ENCODE peak calls at places on chromosomes 6 and 20, in five cellular contexts. U is IMR-90, J is body of pancreas, E is MM.1S, N is mammary epithelial cell. Q is an unnamed sample.

GRCh38 chr20:48769111-48769879 is 58.5 kb downstream of the PREX1 start:
- DNase-seq in E (no peak), U (no peak), N (no peak), J (peak; percentile 43), Q (peak; percentile 85)

GRCh38 chr6:99592900-99593299 is 13.7 kb upstream of the PRDM13 start:
- DNase-seq in N (peak; percentile 25), E (no peak), J (no peak), U (no peak), Q (no peak)

GRCh38 chr20:46720776-46721425 is 11.5 kb downstream of the SLC2A10 start:
- DNase-seq in J (no peak), N (no peak), U (peak; percentile 41), E (no peak), Q (no peak)

GRCh38 chr6:2806664-2807063 is 35.0 kb downstream of the SERPINB1 start:
- DNase-seq in U (no peak), N (no peak), E (no peak), J (no peak), Q (no peak)

GRCh38 chr20:34595377-34596184 is 37.1 kb downstream of the MAP1LC3A start:
- DNase-seq in J (no peak), U (no peak), E (no peak), N (no peak), Q (no peak)

GRCh38 chr6:4351857-4352669 is 216.7 kb upstream of the ECI2 start:
- DNase-seq in N (peak; percentile 80), J (peak; percentile 47), U (peak; percentile 95), E (no peak), Q (no peak)

GRCh38 chr20:25319241-25320034 is 71.2 kb downstream of the ABHD12 start:
- DNase-seq in E (peak; percentile 44), J (no peak), U (no peak), N (no peak), Q (no peak)

GRCh38 chr6:14468656-14469321 is 351.2 kb downstream of the CD83 start:
- DNase-seq in J (no peak), U (no peak), N (no peak), E (no peak), Q (no peak)

GRCh38 chr6:81838031-81838430 is 85.5 kb upstream of the TENT5A start:
- DNase-seq in U (peak; percentile 61), N (no peak), J (no peak), E (no peak), Q (no peak)

GRCh38 chr20:39785252-39785917 is 823.2 kb downstream of the DHX35 start:
- DNase-seq in U (no peak), J (no peak), E (no peak), N (no peak), Q (no peak)

GRCh38 chr6:79494841-79495240 is 42.4 kb downstream of the LCA5 start:
- DNase-seq in U (no peak), J (no peak), E (no peak), N (no peak), Q (no peak)

GRCh38 chr20:20235681-20236080 is 132.2 kb upstream of the INSM1 start:
- DNase-seq in E (no peak), N (no peak), J (no peak), U (no peak), Q (no peak)

GRCh38 chr6:159941286-159942113 is 27.4 kb upstream of the IGF2R start:
- DNase-seq in E (peak; percentile 30), N (peak; percentile 51), U (peak; percentile 57), J (no peak), Q (peak; percentile 59)

DNA sequence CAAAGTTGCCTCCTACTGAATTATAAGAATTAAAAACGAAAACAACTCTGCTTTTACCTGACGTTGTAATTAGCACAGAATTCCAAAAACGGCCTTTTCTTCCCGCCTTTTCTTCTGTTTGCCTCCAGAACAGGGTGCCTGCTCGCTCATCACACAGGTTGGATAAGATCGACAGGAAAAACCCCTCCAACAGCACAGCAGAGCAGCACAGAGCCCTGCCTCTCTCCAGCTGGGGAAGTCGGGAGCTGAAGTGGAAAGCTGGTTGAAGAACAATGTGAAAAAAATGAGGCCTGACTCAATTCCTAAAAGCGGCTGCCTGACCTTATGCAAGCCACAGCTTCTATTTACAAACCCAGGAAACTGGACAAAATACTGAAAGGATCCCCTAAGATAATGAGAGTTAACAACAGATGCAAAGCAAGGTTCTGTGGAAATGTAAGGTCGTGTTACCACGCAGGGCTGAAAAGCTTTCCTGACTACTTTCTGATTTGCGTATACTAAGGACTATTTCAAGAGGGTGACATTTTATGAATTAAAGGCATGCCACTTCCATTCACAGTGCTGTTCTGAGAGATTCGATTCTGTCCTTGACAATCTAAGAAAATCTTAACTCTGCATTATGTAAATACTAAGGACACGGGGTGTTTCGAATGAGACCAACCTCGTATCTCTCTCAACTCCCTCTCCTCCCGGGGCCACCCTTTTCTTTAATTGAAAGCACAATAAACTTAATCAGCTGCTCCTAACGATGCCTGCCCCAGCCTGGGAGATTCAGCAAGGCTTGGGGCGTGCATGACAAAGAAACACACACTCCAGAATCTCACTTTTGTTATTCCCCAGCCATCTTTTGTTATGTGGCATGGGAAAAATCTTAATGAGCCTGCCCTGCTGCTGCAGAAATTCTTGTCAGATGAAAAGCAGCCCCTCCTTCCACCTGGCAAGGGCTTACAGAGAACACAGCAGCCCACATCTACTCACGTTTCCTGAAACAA is 117.1 kb downstream of the TTLL2 start:
- DNase-seq in J (no peak), N (no peak), U (no peak), E (no peak), Q (no peak)
- H3K4me1 ChIP-seq in J (no peaks in the 10 kb centered on the region), N (no peaks in the 10 kb centered on the region), U (no peaks in the 10 kb centered on the region), E (no peaks in the 10 kb centered on the region), Q (no peaks in the 10 kb centered on the region)

DNA sequence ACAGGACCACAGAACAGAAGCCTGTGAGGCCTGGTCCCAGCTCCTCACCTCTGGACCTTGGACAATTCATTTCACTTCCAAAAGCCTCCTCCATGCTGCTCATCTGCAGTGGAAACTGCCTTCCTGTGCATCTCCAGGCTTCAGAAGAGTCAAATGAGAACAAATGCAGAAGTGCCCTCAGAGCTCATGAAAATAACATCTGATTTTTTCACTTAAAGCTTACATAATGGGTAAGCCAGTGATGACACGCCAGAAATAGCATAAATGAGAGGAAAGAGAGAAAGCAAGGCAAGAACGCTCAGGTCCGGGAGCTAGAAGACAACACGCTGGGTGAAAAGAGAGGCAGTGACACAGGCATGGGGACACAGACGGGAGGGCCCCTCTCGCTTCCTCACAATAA is 7.9 kb downstream of the CNKSR3 start:
- DNase-seq in U (no peak), E (no peak), N (no peak), J (no peak), Q (no peak)
- H3K4me3 ChIP-seq in U (no peak overlapping the region), E (no peak overlapping the region), N (no peak overlapping the region), J (no peak overlapping the region), Q (no peak overlapping the region)

GRCh38 chr6:73491371-73491770 is 29.5 kb downstream of the EEF1A1 start:
- DNase-seq in J (no peak), N (no peak), U (peak; percentile 50), E (no peak), Q (no peak)
- H3K4me1 ChIP-seq in J (no peaks in the 10 kb centered on the region), N (no peaks in the 10 kb centered on the region), U (no peaks in the 10 kb centered on the region), E (no peaks in the 10 kb centered on the region), Q (no peaks in the 10 kb centered on the region)

GRCh38 chr6:26743157-26743821 is 83.7 kb upstream of the ZNF322 start:
- DNase-seq in J (no peak), U (peak; percentile 78), E (no peak), N (peak; percentile 79), Q (no peak)
- H3K4me3 ChIP-seq in J (no peak overlapping the region), U (no peak overlapping the region), E (no peak overlapping the region), N (peak overlapping the region; percentile 41), Q (no peak overlapping the region)

GRCh38 chr6:111552999-111553398 is 52.7 kb downstream of the TRAF3IP2 start:
- DNase-seq in N (no peak), J (no peak), E (no peak), U (no peak), Q (no peak)

GRCh38 chr6:111550195-111550594 is 55.5 kb downstream of the TRAF3IP2 start:
- DNase-seq in U (no peak), E (no peak), J (no peak), N (no peak), Q (no peak)

GRCh38 chr6:111550953-111551352 is 54.7 kb downstream of the TRAF3IP2 start:
- DNase-seq in U (no peak), E (no peak), N (no peak), J (no peak), Q (no peak)

GRCh38 chr6:111552241-111552744 is 53.4 kb downstream of the TRAF3IP2 start:
- DNase-seq in E (no peak), U (peak; percentile 98), J (peak; percentile 91), N (peak; percentile 80), Q (no peak)

DNA sequence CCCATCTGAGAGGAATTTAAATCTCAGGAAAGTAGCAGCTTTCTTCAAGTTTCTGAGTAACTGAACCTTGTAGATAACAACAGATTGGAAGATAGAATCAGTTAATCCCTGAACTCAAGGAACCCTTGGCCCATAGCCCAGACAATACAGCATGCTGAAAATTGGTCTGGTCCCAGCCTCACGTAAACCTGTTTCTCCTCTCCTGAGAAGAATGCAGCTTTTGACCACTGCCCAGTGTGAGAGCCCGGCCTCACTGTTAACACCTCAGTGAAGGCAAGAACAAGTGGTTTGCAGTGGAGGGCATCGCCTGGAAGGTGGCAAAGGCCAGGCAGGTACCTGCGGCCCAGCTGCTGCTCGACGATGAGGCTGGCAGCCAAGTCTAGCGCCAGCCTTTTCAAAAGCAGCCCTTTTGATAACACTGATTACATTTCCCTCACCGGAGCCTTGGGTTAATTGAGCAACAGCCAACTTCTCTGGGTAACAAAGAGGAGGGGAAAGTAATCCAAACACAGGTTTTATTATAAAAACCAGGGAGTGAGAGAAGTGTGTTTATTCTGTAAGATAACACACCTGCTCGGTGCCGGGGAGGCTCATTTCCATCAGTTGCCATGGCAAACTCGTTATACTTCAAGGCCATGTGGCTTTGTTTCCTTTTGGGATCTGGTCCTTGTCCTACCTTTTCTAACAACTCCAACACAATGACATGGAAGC is 54.0 kb downstream of the TRAF3IP2 start:
- DNase-seq in J (peak; percentile 90), E (no peak), U (no peak), N (no peak), Q (no peak)
- H3K4me1 ChIP-seq in J (peaks cover 72% of the 10 kb centered on the region), E (no peaks in the 10 kb centered on the region), U (peaks cover 20% of the 10 kb centered on the region), N (peaks cover 31% of the 10 kb centered on the region), Q (no peaks in the 10 kb centered on the region)

DNA sequence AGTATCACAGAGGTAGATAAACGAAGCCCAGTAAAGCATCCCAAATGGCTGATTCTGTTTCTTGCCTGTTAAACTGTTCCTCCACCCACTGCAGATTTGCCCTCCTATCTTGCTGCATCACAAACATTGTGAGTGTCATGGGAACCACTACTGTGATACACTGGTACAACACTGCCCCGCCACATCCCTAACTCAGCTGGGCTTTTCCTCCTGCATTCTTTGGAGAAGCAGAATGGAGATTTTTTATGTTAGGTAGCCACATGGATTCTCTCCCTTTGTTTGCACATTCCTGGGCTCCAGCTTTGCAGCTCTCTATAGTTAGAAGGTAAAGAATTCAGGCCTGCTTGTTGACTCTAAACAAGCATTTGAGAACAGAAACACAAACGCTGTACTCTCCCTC is 234.1 kb downstream of the TMEM242 start:
- DNase-seq in U (peak; percentile 60), J (no peak), E (no peak), N (no peak), Q (no peak)
- H3K4me3 ChIP-seq in U (no peak overlapping the region), J (no peak overlapping the region), E (no peak overlapping the region), N (no peak overlapping the region), Q (no peak overlapping the region)